ENCODE peak calls at places on chromosome 12, in seven cellular contexts. A, T, H, U, E, W and X are unnamed samples.
A peak's percentile ranks its signal among the peaks of the same experiment; 100 is the strongest.

GRCh38 chr12:122057007-122057735 is 21.4 kb upstream of the MLXIP start:
- DNase-seq in W (no peak), H (no peak), E (no peak), U (no peak), A (no peak), T (no peak), X (no peak)

GRCh38 chr12:95328708-95329107 is 111.1 kb downstream of the VEZT start:
- DNase-seq in W (no peak), E (no peak), H (no peak), T (no peak), U (no peak), A (no peak), X (no peak)

GRCh38 chr12:80352476-80352875 is 91.6 kb upstream of the PTPRQ start:
- DNase-seq in H (no peak), W (no peak), E (no peak), T (no peak), U (no peak), A (no peak), X (no peak)

GRCh38 chr12:132633901-132634300 is 15.3 kb downstream of the P2RX2 start:
- DNase-seq in T (no peak), W (no peak), E (no peak), A (no peak), U (no peak), H (no peak), X (no peak)

GRCh38 chr12:19277707-19278106 is 148.2 kb downstream of the PLEKHA5 start:
- DNase-seq in W (no peak), T (no peak), A (no peak), U (no peak), H (no peak), E (no peak), X (no peak)

GRCh38 chr12:32505546-32505945 is 106.2 kb downstream of the FGD4 start:
- DNase-seq in U (no peak), H (no peak), W (no peak), A (no peak), E (no peak), T (no peak), X (no peak)

GRCh38 chr12:32885831-32886230 is 10.7 kb downstream of the PKP2 start:
- DNase-seq in A (no peak), T (no peak), U (no peak), W (no peak), E (no peak), H (no peak), X (no peak)

GRCh38 chr12:88036368-88036965 is 7.3 kb upstream of the C12orf50 start:
- DNase-seq in E (no peak), W (no peak), A (no peak), U (no peak), H (no peak), T (no peak), X (no peak)

GRCh38 chr12:92927055-92927435 is 2.0 kb downstream of the EEA1 start:
- DNase-seq in A (no peak), T (no peak), U (no peak), E (peak; percentile 44), H (peak; percentile 22), W (no peak), X (no peak)

GRCh38 chr12:50745861-50746260 is 18.0 kb upstream of the ATF1 start:
- DNase-seq in U (no peak), H (no peak), W (no peak), A (no peak), T (no peak), E (no peak), X (no peak)

GRCh38 chr12:86290615-86291014 is 34.4 kb upstream of the MGAT4C start:
- DNase-seq in E (no peak), U (no peak), A (no peak), W (no peak), H (no peak), T (no peak), X (no peak)

GRCh38 chr12:68239309-68239708 is 13.7 kb upstream of the IL26 start:
- DNase-seq in H (no peak), T (no peak), E (no peak), U (no peak), W (no peak), A (no peak), X (no peak)

GRCh38 chr12:43210437-43211197 is 341.4 kb downstream of the ADAMTS20 start:
- DNase-seq in U (no peak), E (peak; percentile 57), W (no peak), T (no peak), H (no peak), A (no peak), X (no peak)

GRCh38 chr12:42859612-42860011 is 270.1 kb upstream of the PRICKLE1 start:
- DNase-seq in A (no peak), U (no peak), E (no peak), T (no peak), W (no peak), H (no peak), X (no peak)

GRCh38 chr12:26188641-26189040 is 6.7 kb upstream of the SSPN start:
- DNase-seq in H (no peak), E (no peak), T (no peak), W (no peak), U (no peak), A (no peak), X (no peak)

GRCh38 chr12:2051700-2052625 is 824 bp upstream of the CACNA1C start:
- DNase-seq in W (no peak), U (no peak), H (no peak), E (no peak), T (no peak), A (no peak), X (no peak)

GRCh38 chr12:14773685-14774073 is 29.6 kb downstream of the WBP11 start:
- DNase-seq in U (no peak), T (peak; percentile 56), W (peak; percentile 31), A (no peak), E (peak; percentile 48), H (peak; percentile 24), X (no peak)

GRCh38 chr12:97142737-97143450 is 235.8 kb downstream of the NEDD1 start:
- DNase-seq in W (no peak), T (no peak), U (no peak), E (no peak), A (no peak), H (no peak), X (no peak)

GRCh38 chr12:1328385-1328784 is 266.0 kb downstream of the FBXL14 start:
- DNase-seq in T (no peak), E (no peak), U (no peak), H (peak; percentile 47), A (no peak), W (no peak), X (no peak)

GRCh38 chr12:120841525-120841924 is 62.6 kb downstream of the SPPL3 start:
- DNase-seq in E (no peak), A (no peak), T (no peak), U (no peak), W (no peak), H (no peak), X (no peak)

GRCh38 chr12:40864891-40865290 is 172.7 kb downstream of the CNTN1 start:
- DNase-seq in T (no peak), H (no peak), W (no peak), A (no peak), U (no peak), E (no peak), X (no peak)

GRCh38 chr12:105025890-105026289 is 39.8 kb downstream of the NOPCHAP1 start:
- DNase-seq in U (peak; percentile 60), W (no peak), T (peak; percentile 52), H (peak; percentile 48), A (no peak), E (no peak), X (no peak)

GRCh38 chr12:105190530-105190929 is 45.4 kb downstream of the APPL2 start:
- DNase-seq in T (no peak), E (no peak), W (no peak), U (no peak), H (no peak), A (no peak), X (no peak)

GRCh38 chr12:77796775-77797174 is 33.9 kb upstream of the NAV3 start:
- DNase-seq in T (no peak), E (no peak), H (no peak), A (no peak), U (no peak), W (no peak), X (no peak)

GRCh38 chr12:69900720-69901131 is 75.7 kb downstream of the MYRFL start:
- DNase-seq in E (no peak), A (peak; percentile 47), H (peak; percentile 69), U (peak; percentile 75), T (peak; percentile 51), W (peak; percentile 31), X (no peak)

GRCh38 chr12:84594157-84594556 is 318.4 kb downstream of the SLC6A15 start:
- DNase-seq in W (no peak), T (no peak), A (no peak), H (no peak), U (no peak), E (no peak), X (no peak)
- TF ChIP-seq CTCF in W (no peak), T (no peak), A (no peak), H (no peak), U (no peak), E (no peak), X (no peak)

DNA sequence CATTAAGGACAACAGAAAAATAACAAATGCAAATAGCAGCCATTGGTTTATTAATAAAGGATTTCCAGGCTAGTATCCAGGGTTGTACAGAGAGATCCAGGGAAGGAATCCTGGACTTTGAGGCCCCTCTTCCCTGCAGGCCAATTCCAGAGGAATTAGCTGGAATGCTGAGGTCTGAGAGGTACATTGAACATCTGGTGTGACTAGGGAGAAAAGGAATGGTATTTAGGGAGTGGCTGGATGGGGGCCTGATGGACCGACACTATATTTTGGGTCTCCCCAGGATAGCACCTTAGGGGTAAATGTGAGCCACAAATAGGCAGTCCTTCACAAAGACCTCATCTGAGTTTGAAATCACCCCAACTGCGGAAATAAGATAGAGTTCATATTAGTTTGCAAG is 924.5 kb downstream of the AACS start:
- DNase-seq in T (no peak), H (no peak), U (no peak), A (no peak), E (no peak), W (no peak), X (no peak)
- TF ChIP-seq POLR2A in T (no peak), H (no peak), U (no peak), A (no peak), E (no peak), W (no peak), X (no peak)

DNA sequence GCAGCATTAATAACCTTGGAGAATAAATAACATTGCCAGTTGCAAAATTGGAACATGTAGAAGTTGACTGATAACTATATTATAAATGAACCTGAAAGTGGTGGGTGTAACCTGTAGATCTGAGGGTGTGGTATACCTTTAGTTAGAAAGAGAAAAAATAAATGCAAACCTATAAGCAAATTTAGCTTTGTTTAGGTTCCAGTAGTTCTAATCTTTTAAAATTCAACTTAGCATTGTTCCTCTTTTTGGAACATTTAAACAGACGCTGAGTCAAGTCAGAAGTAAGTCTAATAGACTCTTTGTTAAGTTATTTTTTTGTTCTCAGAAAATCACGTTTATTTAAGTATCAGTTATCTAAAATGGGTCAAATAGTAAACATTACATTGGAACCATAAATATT is 120.0 kb downstream of the DNAI7 start:
- DNase-seq in E (no peak), U (no peak), A (no peak), H (no peak), W (no peak), T (no peak), X (no peak)
- H3K4me1 ChIP-seq in E (peaks cover 33% of the 10 kb centered on the region), U (no peaks in the 10 kb centered on the region), A (no peaks in the 10 kb centered on the region), H (peaks cover 4% of the 10 kb centered on the region), W (no peaks in the 10 kb centered on the region), T (no peaks in the 10 kb centered on the region), X (no peaks in the 10 kb centered on the region)

DNA sequence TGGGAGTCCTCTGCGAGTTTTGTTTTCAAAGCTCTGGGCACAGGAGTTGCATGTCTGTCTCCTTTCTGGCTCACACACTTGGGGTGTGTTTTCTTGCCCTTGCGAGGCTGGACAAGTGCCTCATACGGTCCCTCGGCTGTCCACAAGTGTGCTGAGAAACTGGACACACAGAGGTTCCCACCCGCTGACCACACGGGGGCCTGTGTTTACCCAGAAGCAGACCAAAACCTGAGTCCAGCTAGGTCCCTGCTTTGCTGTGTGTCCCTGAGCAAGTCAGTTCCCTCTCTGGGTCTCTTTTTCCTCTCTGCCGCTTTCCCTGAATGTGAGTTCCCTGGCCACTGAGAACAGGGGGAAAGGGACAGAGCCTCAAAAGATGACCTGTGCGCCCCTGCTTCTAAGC is 678 bp upstream of the OAS2 start:
- DNase-seq in E (no peak), A (no peak), U (no peak), H (no peak), W (no peak), T (no peak), X (no peak)
- TF ChIP-seq CTCF in E (no peak), A (no peak), U (no peak), H (no peak), W (no peak), T (no peak), X (no peak)